ENCODE peak calls at places on chromosomes 13 and 19, in eight cellular contexts. V is fibroblast of the aortic adventitia, E is cardiac fibroblast, F is breast epithelium, I is astrocyte of the spinal cord, A is upper lobe of right lung, Q is lower lobe of right lung, Z is pancreas. J is an unnamed sample.

GRCh38 chr13:53045110-53045509 is 16.5 kb downstream of the OLFM4 start:
- DNase-seq in V (no peak), E (no peak), F (peak), I (no peak), A (no peak), Q (no peak), Z (peak), J (no peak)

GRCh38 chr13:47672982-47673670 is 327.9 kb downstream of the SUCLA2 start:
- DNase-seq in V (peak), E (peak), F (no peak), I (peak), A (no peak), Q (no peak), Z (no peak), J (peak)

GRCh38 chr13:94660695-94661324 is 51.5 kb downstream of the SOX21 start:
- DNase-seq in V (peak), E (peak), F (no peak), I (peak), A (no peak), Q (no peak), Z (no peak), J (peak)

GRCh38 chr13:38687246-38688229 is 661 bp downstream of the FREM2 start:
- DNase-seq in V (no peak), E (peak), F (no peak), I (peak), A (peak), Q (peak), Z (peak), J (peak)

GRCh38 chr13:48640767-48641166 is 13.0 kb upstream of the CYSLTR2 start:
- DNase-seq in V (no peak), E (no peak), F (no peak), I (no peak), A (no peak), Q (no peak), Z (no peak), J (no peak)

GRCh38 chr19:52896431-52897148 is 845 bp downstream of the ZNF320 start:
- DNase-seq in V (peak), E (peak), F (no peak), I (peak), A (peak), Q (peak), Z (peak), J (peak)

GRCh38 chr19:12689581-12690216 is 1.9 kb downstream of the GNG14 start:
- DNase-seq in V (no peak), E (no peak), F (no peak), I (no peak), A (peak), Q (no peak), Z (no peak), J (no peak)

GRCh38 chr13:37179646-37180045 is 74.2 kb upstream of the CSNK1A1L start:
- DNase-seq in V (peak), E (peak), F (no peak), I (no peak), A (no peak), Q (no peak), Z (no peak), J (peak)

GRCh38 chr13:106555631-106556328 is 12.2 kb downstream of the ARGLU1 start:
- DNase-seq in V (peak), E (peak), F (no peak), I (peak), A (no peak), Q (no peak), Z (no peak), J (no peak)

GRCh38 chr13:23618341-23618740 is 48.1 kb downstream of the TNFRSF19 start:
- DNase-seq in V (peak), E (peak), F (no peak), I (peak), A (no peak), Q (no peak), Z (no peak), J (peak)

GRCh38 chr13:113806526-113806925 is 47.5 kb downstream of the TMEM255B start:
- DNase-seq in V (no peak), E (no peak), F (no peak), I (no peak), A (no peak), Q (no peak), Z (no peak), J (no peak)

GRCh38 chr19:10227215-10227971 is 3.7 kb downstream of the S1PR2 start:
- DNase-seq in V (peak), E (no peak), F (peak), I (no peak), A (peak), Q (no peak), Z (no peak), J (no peak)

GRCh38 chr13:78660130-78660857 is 1.3 kb upstream of the OBI1 start:
- DNase-seq in V (peak), E (peak), F (no peak), I (no peak), A (no peak), Q (no peak), Z (peak), J (no peak)

GRCh38 chr13:38099751-38100150 is 230.2 kb upstream of the TRPC4 start:
- DNase-seq in V (no peak), E (no peak), F (no peak), I (no peak), A (no peak), Q (no peak), Z (no peak), J (no peak)

GRCh38 chr13:47256618-47257017 is 359.8 kb upstream of the HTR2A start:
- DNase-seq in V (peak), E (peak), F (no peak), I (peak), A (no peak), Q (no peak), Z (no peak), J (peak)

DNA sequence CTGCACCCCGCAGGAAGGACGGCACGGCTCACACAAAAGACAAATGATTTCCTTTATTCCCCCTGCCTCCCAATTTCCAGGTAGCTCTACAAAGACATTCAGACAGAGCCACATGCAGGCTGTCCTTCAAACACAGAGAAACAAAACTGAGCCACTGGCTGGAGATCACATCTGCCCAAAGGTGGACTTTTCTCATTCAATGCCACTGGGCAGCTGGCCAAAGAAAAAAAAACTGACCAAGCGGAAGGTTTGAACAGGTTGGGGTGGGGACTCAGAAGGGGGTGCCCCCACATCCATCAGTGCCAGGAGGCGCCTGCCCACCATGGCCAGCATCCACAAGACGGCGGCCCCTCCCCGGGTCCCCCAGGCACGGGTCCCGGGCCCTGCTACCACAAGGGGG is 17.8 kb upstream of the MATK start:
- DNase-seq in V (no peak), E (no peak), F (no peak), I (no peak), A (no peak), Q (no peak), Z (no peak), J (no peak)
- TF ChIP-seq CTCF in V (no peak), E (no peak), F (no peak), I (no peak), A (no peak), Q (no peak), Z (no peak), J (no peak)

DNA sequence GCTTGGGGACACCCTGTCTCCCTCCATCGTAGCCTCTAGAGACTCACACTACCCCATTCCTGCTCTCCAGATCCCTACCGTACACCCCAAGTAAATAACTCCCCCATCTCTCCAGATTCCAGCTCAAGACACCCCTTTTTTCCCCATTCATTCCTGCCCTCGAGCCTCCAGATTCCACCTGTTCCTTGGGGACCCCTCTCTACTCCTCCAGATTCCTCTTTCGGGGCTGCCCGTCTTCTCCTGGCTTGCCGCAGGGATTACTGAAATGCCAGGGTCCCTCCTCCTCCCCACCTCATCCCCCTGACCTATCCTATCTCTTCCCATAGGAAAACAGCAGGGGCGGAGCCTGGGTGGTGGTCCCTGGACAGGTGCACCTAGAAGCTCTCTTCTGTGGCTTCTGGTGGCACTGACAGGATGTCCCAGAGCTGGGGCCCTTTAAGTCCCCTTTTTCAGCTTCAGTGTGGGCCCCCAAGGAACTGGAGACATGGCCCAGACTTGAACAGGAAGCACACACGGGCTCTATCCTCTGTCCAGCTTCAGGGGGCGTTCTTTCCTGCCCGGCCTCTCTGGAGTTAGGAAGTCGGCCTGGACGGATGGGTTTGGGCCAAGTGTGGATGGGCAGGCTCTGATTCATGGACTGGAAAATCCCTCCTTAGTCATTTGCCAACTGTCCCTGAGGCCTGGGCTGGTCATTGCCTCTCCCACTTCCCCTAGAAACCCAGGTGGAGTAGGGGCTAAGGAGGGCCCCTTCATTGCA is 1.2 kb downstream of the ZSWIM4 start:
- DNase-seq in V (peak), E (peak), F (peak), I (peak), A (peak), Q (peak), Z (peak), J (peak)
- H3K4me3 ChIP-seq in V (peak), E (peak), F (peak), I (peak), A (peak), Q (peak), Z (no peak), J (peak)

DNA sequence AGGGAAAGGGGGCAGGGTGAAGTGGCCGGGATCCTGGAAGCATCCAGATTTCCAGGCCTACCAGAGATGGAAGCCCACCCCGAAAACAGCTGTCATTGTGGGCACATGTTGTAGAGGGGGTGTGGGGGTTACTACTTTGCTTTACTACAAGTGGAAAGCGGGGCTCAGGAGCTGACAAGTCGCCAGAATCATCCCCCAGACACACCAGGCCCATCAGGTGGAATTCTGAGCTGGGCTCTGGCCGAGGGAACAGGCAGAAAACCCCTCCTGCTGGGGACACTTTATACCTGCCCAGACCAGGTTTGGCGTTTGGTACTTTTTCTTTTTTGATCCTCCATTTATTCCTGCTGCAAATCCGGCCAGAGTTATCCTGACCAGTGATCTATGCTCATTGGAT is 3.8 kb downstream of the CDX2 start:
- DNase-seq in V (no peak), E (no peak), F (no peak), I (no peak), A (no peak), Q (no peak), Z (peak), J (no peak)
- TF ChIP-seq CTCF in V (no peak), E (no peak), F (no peak), I (no peak), A (no peak), Q (no peak), Z (no peak), J (no peak)

GRCh38 chr13:28819748-28820098 is 416 bp upstream of the MTUS2 start:
- DNase-seq in V (peak), E (peak), F (no peak), I (no peak), A (peak), Q (peak), Z (peak), J (peak)
- H3K4me3 ChIP-seq in V (no peak), E (no peak), F (peak), I (no peak), A (no peak), Q (no peak), Z (no peak), J (no peak)

GRCh38 chr19:18777156-18777724 is 13.9 kb downstream of the COMP start:
- DNase-seq in V (no peak), E (no peak), F (no peak), I (no peak), A (no peak), Q (no peak), Z (no peak), J (no peak)
- TF ChIP-seq CTCF in V (no peak), E (no peak), F (no peak), I (no peak), A (no peak), Q (no peak), Z (no peak), J (no peak)

GRCh38 chr19:29288276-29288675 is 75.3 kb upstream of the UQCRFS1 start:
- DNase-seq in V (no peak), E (no peak), F (no peak), I (no peak), A (peak), Q (no peak), Z (no peak), J (no peak)
- H3K4me3 ChIP-seq in V (no peak), E (no peak), F (no peak), I (no peak), A (no peak), Q (no peak), Z (no peak), J (no peak)

DNA sequence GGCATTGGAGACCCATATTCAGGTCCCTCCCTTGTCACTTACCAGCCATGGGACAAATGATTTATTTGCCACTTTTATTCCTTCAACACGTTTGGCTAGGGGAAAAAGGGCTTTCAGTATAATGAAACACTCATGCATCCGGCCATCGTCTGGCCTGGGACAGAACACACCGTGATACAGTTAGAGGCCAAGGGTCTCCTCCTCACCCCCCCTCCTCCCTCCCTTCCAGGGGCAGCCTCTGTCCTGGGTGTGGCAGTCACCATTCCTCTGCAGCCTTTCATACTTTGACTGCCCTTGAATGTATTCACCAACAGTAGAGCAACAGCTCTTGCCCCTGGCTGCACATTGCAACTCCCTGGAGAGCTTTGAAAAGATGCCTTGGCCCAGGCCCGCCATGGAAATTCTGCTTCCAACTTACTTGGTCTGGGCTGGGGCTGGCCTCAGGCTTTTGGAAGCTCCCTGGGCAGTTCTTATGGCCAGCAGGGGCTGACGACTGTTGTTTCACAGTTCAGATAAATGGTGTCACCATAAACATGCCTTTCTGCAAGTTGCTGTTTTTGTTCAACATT is 3.0 kb downstream of the PAK4 start:
- DNase-seq in V (peak), E (no peak), F (no peak), I (no peak), A (no peak), Q (no peak), Z (no peak), J (no peak)
- TF ChIP-seq CTCF in V (peak), E (no peak), F (no peak), I (no peak), A (no peak), Q (no peak), Z (no peak), J (no peak)

GRCh38 chr19:37079238-37079637 is 1.0 kb downstream of the ZNF420 start:
- DNase-seq in V (no peak), E (no peak), F (no peak), I (no peak), A (no peak), Q (no peak), Z (no peak), J (peak)
- H3K4me3 ChIP-seq in V (peak), E (peak), F (peak), I (peak), A (peak), Q (peak), Z (no peak), J (peak)

DNA sequence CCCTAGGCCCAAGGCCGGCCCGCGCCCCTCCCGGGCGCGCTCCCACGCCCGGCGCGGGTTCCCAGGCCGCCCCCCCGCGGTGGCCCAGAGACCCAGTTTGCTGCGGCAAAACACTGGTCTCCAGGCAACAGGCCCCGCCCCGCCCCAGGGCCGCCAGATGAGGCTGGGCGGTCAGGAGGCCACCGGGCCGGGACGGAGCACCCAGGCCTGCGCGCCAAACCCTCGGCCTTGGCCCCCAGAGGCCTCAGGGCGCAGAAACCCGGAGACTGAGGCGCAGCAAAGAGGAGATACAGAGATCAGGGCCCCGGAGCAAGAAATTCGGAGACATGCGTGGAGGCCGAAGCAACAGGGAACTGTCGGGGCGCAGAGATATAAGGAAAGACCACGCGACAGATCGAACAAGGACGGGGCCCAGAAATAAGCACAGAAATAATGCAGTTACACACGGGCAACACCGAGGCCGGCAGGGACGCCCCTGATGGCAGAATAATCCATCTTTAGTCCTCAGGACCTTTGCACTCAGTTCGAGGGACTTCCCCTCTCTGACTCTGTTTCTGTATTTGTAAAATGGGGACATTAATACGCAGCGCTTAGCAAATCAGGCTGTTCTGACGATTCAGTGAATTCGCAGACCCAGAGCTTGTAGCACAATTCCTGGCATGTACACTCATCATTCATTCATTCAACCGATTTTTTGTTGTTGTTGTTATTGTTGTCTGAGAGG is 20.8 kb upstream of the ERCC1 start:
- DNase-seq in V (peak), E (peak), F (peak), I (peak), A (peak), Q (peak), Z (peak), J (peak)
- TF ChIP-seq CTCF in V (no peak), E (no peak), F (peak), I (no peak), A (no peak), Q (no peak), Z (no peak), J (no peak)

J was measured in epithelial cell of esophagus.